ENCODE peak calls at places on chromosomes 13 and 19, in five cellular contexts. One of them, this sample, is unnamed.
A peak's percentile ranks its signal among the peaks of the same experiment; 100 is the strongest.

GRCh38 chr19:32343550-32344262 is 1.7 kb upstream of the ZNF507 start:
- DNase-seq in hepatocyte: no peak
- DNase-seq in tibial artery: no peak
- DNase-seq in PC-9: peak; percentile 88
- DNase-seq in cardiac muscle cell: peak; percentile 20
- DNase-seq in this sample: no peak

GRCh38 chr19:38800577-38801347 is 11.8 kb downstream of the LGALS7B start:
- DNase-seq in cardiac muscle cell: no peak
- DNase-seq in hepatocyte: no peak
- DNase-seq in tibial artery: no peak
- DNase-seq in PC-9: no peak
- DNase-seq in this sample: no peak

GRCh38 chr13:42891591-42891990 is 100.5 kb downstream of the EPSTI1 start:
- DNase-seq in PC-9: no peak
- DNase-seq in hepatocyte: no peak
- DNase-seq in cardiac muscle cell: no peak
- DNase-seq in tibial artery: no peak
- DNase-seq in this sample: no peak

GRCh38 chr13:99203601-99204579 is 3.2 kb downstream of the UBAC2 start:
- DNase-seq in tibial artery: no peak
- DNase-seq in hepatocyte: no peak
- DNase-seq in cardiac muscle cell: no peak
- DNase-seq in PC-9: no peak
- DNase-seq in this sample: no peak

GRCh38 chr19:4338441-4339350 is at the start of gene STAP2:
- DNase-seq in PC-9: peak; percentile 70
- DNase-seq in tibial artery: no peak
- DNase-seq in hepatocyte: peak; percentile 86
- DNase-seq in cardiac muscle cell: peak; percentile 17
- DNase-seq in this sample: no peak

GRCh38 chr13:97945342-97945741 is 8.1 kb upstream of the IPO5 start:
- DNase-seq in tibial artery: no peak
- DNase-seq in cardiac muscle cell: no peak
- DNase-seq in hepatocyte: no peak
- DNase-seq in PC-9: no peak
- DNase-seq in this sample: no peak

GRCh38 chr19:913080-913748 is at the start of gene R3HDM4:
- DNase-seq in tibial artery: peak; percentile 63
- DNase-seq in hepatocyte: peak; percentile 91
- DNase-seq in cardiac muscle cell: peak; percentile 66
- DNase-seq in PC-9: no peak
- DNase-seq in this sample: no peak

GRCh38 chr13:59409211-59409610 is 754.5 kb downstream of the DIAPH3 start:
- DNase-seq in tibial artery: no peak
- DNase-seq in cardiac muscle cell: peak; percentile 80
- DNase-seq in hepatocyte: peak; percentile 38
- DNase-seq in PC-9: no peak
- DNase-seq in this sample: peak; percentile 32

GRCh38 chr13:24671367-24672117 is 8.7 kb upstream of the ATP12A start:
- DNase-seq in cardiac muscle cell: peak; percentile 91
- DNase-seq in tibial artery: peak; percentile 72
- DNase-seq in hepatocyte: peak; percentile 83
- DNase-seq in PC-9: peak; percentile 95
- DNase-seq in this sample: peak; percentile 61

GRCh38 chr19:47854459-47854858 is 4.6 kb upstream of the TPRX2 start:
- DNase-seq in tibial artery: no peak
- DNase-seq in PC-9: no peak
- DNase-seq in hepatocyte: no peak
- DNase-seq in cardiac muscle cell: no peak
- DNase-seq in this sample: no peak

GRCh38 chr13:85590231-85590931 is 208.8 kb downstream of the SLITRK6 start:
- DNase-seq in PC-9: peak; percentile 37
- DNase-seq in hepatocyte: no peak
- DNase-seq in cardiac muscle cell: no peak
- DNase-seq in tibial artery: no peak
- DNase-seq in this sample: no peak

GRCh38 chr13:28489975-28490550 is 4.9 kb downstream of the FLT1 start:
- DNase-seq in cardiac muscle cell: no peak
- DNase-seq in hepatocyte: no peak
- DNase-seq in tibial artery: no peak
- DNase-seq in PC-9: no peak
- DNase-seq in this sample: no peak

GRCh38 chr19:2424686-2425621 is 2.4 kb downstream of the TIMM13 start:
- DNase-seq in tibial artery: no peak
- DNase-seq in PC-9: no peak
- DNase-seq in cardiac muscle cell: peak; percentile 81
- DNase-seq in hepatocyte: peak; percentile 81
- DNase-seq in this sample: peak; percentile 33

GRCh38 chr13:99371956-99372355 is 64.8 kb upstream of the GPR183 start:
- DNase-seq in cardiac muscle cell: no peak
- DNase-seq in PC-9: no peak
- DNase-seq in hepatocyte: no peak
- DNase-seq in tibial artery: no peak
- DNase-seq in this sample: no peak

GRCh38 chr13:25882732-25883357 is 169.0 kb downstream of the SHISA2 start:
- DNase-seq in tibial artery: no peak
- DNase-seq in cardiac muscle cell: no peak
- DNase-seq in hepatocyte: no peak
- DNase-seq in PC-9: no peak
- DNase-seq in this sample: no peak

GRCh38 chr19:39301562-39301961 is 5.4 kb downstream of the IFNL1 start:
- DNase-seq in tibial artery: no peak
- DNase-seq in PC-9: no peak
- DNase-seq in hepatocyte: no peak
- DNase-seq in cardiac muscle cell: no peak
- DNase-seq in this sample: no peak

GRCh38 chr13:80235131-80235530 is 105.8 kb downstream of the SPRY2 start:
- DNase-seq in PC-9: no peak
- DNase-seq in tibial artery: no peak
- DNase-seq in hepatocyte: peak; percentile 17
- DNase-seq in cardiac muscle cell: peak; percentile 39
- DNase-seq in this sample: no peak

GRCh38 chr13:39765801-39766463 is 110.5 kb downstream of the COG6 start:
- DNase-seq in hepatocyte: no peak
- DNase-seq in PC-9: no peak
- DNase-seq in tibial artery: peak; percentile 19
- DNase-seq in cardiac muscle cell: peak; percentile 40
- DNase-seq in this sample: no peak
- TF ChIP-seq CTCF in hepatocyte: peak; percentile 9
- TF ChIP-seq CTCF in PC-9: peak; percentile 39
- TF ChIP-seq CTCF in tibial artery: no peak
- TF ChIP-seq CTCF in cardiac muscle cell: no peak
- TF ChIP-seq CTCF in this sample: no peak

GRCh38 chr13:110546389-110546788 is 15.1 kb downstream of the RAB20 start:
- DNase-seq in cardiac muscle cell: no peak
- DNase-seq in PC-9: no peak
- DNase-seq in tibial artery: no peak
- DNase-seq in hepatocyte: no peak
- DNase-seq in this sample: no peak
- H3K27ac ChIP-seq in cardiac muscle cell: no peak overlapping the region
- H3K27ac ChIP-seq in PC-9: peak overlapping the region; percentile 38
- H3K27ac ChIP-seq in tibial artery: no peak overlapping the region
- H3K27ac ChIP-seq in hepatocyte: peak overlapping the region; percentile 20
- H3K27ac ChIP-seq in this sample: no peak overlapping the region

GRCh38 chr19:17488593-17489391 is 18.5 kb downstream of the SLC27A1 start:
- DNase-seq in tibial artery: peak; percentile 45
- DNase-seq in PC-9: peak; percentile 72
- DNase-seq in cardiac muscle cell: peak; percentile 38
- DNase-seq in hepatocyte: peak; percentile 95
- DNase-seq in this sample: no peak
- TF ChIP-seq CTCF in tibial artery: no peak
- TF ChIP-seq CTCF in PC-9: no peak
- TF ChIP-seq CTCF in cardiac muscle cell: no peak
- TF ChIP-seq CTCF in hepatocyte: peak; percentile 44
- TF ChIP-seq CTCF in this sample: no peak

GRCh38 chr13:52158629-52159158 is 703 bp downstream of the NEK3 start:
- DNase-seq in PC-9: no peak
- DNase-seq in tibial artery: peak; percentile 45
- DNase-seq in hepatocyte: peak; percentile 58
- DNase-seq in cardiac muscle cell: peak; percentile 51
- DNase-seq in this sample: no peak
- H3K27ac ChIP-seq in PC-9: no peak overlapping the region
- H3K27ac ChIP-seq in tibial artery: peak overlapping the region; percentile 77
- H3K27ac ChIP-seq in hepatocyte: peak overlapping the region; percentile 90
- H3K27ac ChIP-seq in cardiac muscle cell: no peak overlapping the region
- H3K27ac ChIP-seq in this sample: peak overlapping the region; percentile 55

GRCh38 chr19:12872941-12873890 is 8.0 kb downstream of the DNASE2 start:
- DNase-seq in hepatocyte: peak; percentile 35
- DNase-seq in PC-9: peak; percentile 93
- DNase-seq in cardiac muscle cell: peak; percentile 71
- DNase-seq in tibial artery: peak; percentile 36
- DNase-seq in this sample: no peak
- TF ChIP-seq CTCF in hepatocyte: no peak
- TF ChIP-seq CTCF in PC-9: peak; percentile 13
- TF ChIP-seq CTCF in cardiac muscle cell: peak; percentile 5
- TF ChIP-seq CTCF in tibial artery: no peak
- TF ChIP-seq CTCF in this sample: no peak

DNA sequence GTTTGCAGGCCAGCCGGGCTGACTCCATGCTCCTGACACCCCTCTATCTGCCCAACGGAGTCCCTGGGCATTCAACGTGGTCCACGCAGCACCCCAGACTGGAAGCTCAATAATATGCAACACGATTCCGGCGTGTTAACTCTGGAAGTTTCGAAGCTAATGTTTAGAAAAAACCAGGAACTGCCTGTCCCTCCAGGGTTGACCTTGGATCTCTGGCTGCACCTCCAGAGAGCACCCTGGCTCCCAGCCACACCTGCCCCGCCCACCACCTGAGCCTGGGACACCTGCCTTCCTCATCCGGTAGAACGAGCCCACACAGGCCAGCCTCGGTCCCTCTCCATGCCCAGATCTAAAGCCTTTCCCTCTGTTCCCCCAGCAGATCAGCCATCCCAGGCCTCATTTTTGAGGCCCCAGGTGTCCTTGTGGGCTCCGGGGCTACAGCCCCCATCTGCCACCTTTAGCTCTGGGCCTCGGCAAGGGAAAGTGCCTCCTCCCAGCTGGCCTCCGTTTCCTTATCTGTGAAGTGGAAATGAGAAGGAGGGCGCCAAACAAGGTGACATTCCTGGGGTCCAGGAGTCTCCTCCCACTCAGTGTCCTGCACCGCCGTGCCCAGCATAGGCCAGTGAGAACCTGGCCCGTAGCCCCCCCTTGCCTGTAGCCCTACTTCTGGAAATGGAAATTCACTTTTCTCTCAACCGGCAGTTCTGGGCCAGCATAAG is 38.7 kb downstream of the KLF2 start:
- DNase-seq in PC-9: no peak
- DNase-seq in hepatocyte: peak; percentile 64
- DNase-seq in tibial artery: no peak
- DNase-seq in cardiac muscle cell: no peak
- DNase-seq in this sample: no peak
- H3K27ac ChIP-seq in PC-9: no peak overlapping the region
- H3K27ac ChIP-seq in hepatocyte: peak overlapping the region; percentile 13
- H3K27ac ChIP-seq in tibial artery: no peak overlapping the region
- H3K27ac ChIP-seq in cardiac muscle cell: peak overlapping the region; percentile 23
- H3K27ac ChIP-seq in this sample: no peak overlapping the region

DNA sequence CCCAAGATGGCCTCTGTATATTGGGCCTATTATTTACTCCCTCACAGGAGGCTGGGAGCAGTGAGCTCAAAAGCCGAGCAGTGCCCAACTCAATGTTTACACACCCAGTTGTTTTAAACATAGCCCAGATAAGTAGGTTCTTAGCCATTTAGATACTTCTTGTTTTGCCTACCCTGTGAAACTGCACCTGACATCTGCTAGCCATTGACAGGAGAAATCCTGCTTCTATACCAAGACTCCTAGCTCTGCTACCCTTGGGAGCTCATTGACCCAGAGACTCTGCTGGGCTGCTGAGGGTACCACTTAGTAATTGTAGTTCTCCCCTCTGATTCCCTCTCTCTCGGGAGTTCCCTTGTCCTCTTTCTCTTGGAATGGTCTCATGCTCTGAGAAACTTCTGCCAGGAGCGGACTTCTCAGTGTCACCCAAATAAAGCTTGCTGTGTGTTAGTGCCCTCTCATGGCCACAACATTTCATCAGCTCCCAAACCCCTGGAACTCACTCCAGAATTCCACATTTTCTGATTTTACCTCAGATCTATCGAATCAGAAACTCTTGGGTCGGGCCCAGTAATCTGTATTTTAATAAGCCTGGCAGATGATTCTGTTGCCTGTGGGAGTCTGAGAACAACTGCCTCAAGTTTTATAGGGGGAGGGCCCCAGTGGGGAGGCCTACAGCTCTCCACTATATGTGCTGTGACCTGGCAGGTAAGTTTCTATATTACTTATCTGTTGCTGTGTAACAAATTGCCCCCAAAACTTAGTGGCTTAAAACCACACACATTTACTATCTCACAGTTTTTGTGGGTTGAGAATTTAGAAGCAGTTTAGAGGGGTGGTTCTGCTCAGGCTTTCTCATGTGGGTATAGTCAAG is 221.1 kb downstream of the TDRD3 start:
- DNase-seq in hepatocyte: peak; percentile 19
- DNase-seq in PC-9: no peak
- DNase-seq in tibial artery: no peak
- DNase-seq in cardiac muscle cell: peak; percentile 63
- DNase-seq in this sample: no peak
- TF ChIP-seq CTCF in hepatocyte: peak; percentile 50
- TF ChIP-seq CTCF in PC-9: no peak
- TF ChIP-seq CTCF in tibial artery: no peak
- TF ChIP-seq CTCF in cardiac muscle cell: peak; percentile 56
- TF ChIP-seq CTCF in this sample: peak; percentile 46

GRCh38 chr19:49538643-49539042 is 10.8 kb downstream of the RCN3 start:
- DNase-seq in hepatocyte: no peak
- DNase-seq in cardiac muscle cell: no peak
- DNase-seq in PC-9: no peak
- DNase-seq in tibial artery: no peak
- DNase-seq in this sample: no peak

GRCh38 chr19:49536921-49537462 is 9.2 kb downstream of the RCN3 start:
- DNase-seq in PC-9: no peak
- DNase-seq in tibial artery: no peak
- DNase-seq in hepatocyte: no peak
- DNase-seq in cardiac muscle cell: no peak
- DNase-seq in this sample: no peak

GRCh38 chr19:49530708-49531107 is 2.9 kb downstream of the RCN3 start:
- DNase-seq in cardiac muscle cell: no peak
- DNase-seq in PC-9: no peak
- DNase-seq in hepatocyte: no peak
- DNase-seq in tibial artery: no peak
- DNase-seq in this sample: no peak

GRCh38 chr19:49534632-49535385 is 7.0 kb downstream of the RCN3 start:
- DNase-seq in PC-9: no peak
- DNase-seq in tibial artery: no peak
- DNase-seq in cardiac muscle cell: no peak
- DNase-seq in hepatocyte: no peak
- DNase-seq in this sample: no peak

GRCh38 chr19:49533551-49534488 is 6.0 kb downstream of the RCN3 start:
- DNase-seq in tibial artery: peak; percentile 78
- DNase-seq in PC-9: peak; percentile 61
- DNase-seq in cardiac muscle cell: peak; percentile 74
- DNase-seq in hepatocyte: peak; percentile 88
- DNase-seq in this sample: no peak
- H3K27ac ChIP-seq in tibial artery: peak overlapping the region; percentile 43
- H3K27ac ChIP-seq in PC-9: no peak overlapping the region
- H3K27ac ChIP-seq in cardiac muscle cell: no peak overlapping the region
- H3K27ac ChIP-seq in hepatocyte: peak overlapping the region; percentile 75
- H3K27ac ChIP-seq in this sample: no peak overlapping the region

GRCh38 chr19:29667941-29668340 is 2.7 kb downstream of the PLEKHF1 start:
- DNase-seq in hepatocyte: no peak
- DNase-seq in cardiac muscle cell: no peak
- DNase-seq in tibial artery: no peak
- DNase-seq in PC-9: no peak
- DNase-seq in this sample: no peak
- TF ChIP-seq CTCF in hepatocyte: no peak
- TF ChIP-seq CTCF in cardiac muscle cell: no peak
- TF ChIP-seq CTCF in tibial artery: no peak
- TF ChIP-seq CTCF in PC-9: no peak
- TF ChIP-seq CTCF in this sample: no peak